ENCODE peak calls at places on chromosomes 13 and 19, in eight cellular contexts. K is psoas muscle; C is dorsolateral prefrontal cortex; F is A549; E is bronchial epithelial cell; J is Calu3; V is CD8-positive, alpha-beta T cell; U is RWPE1. D is an unnamed sample.

GRCh38 chr13:65926750-65927171 is 1303.4 kb downstream of the PCDH9 start:
- DNase-seq in F (peak; percentile 0), K (peak; percentile 28), U (no peak), E (no peak), J (no peak), C (no peak), V (no peak), D (no peak)

GRCh38 chr13:98279473-98280175 is 102.6 kb upstream of the RNF113B start:
- DNase-seq in K (no peak), E (peak; percentile 45), V (no peak), U (no peak), C (no peak), J (no peak), F (no peak), D (no peak)

GRCh38 chr19:16153582-16154336 is 10.3 kb downstream of the HSH2D start:
- DNase-seq in J (no peak), V (no peak), F (no peak), U (no peak), K (no peak), E (no peak), C (no peak), D (no peak)

GRCh38 chr19:12913871-12914690 is 5.0 kb downstream of the SYCE2 start:
- DNase-seq in F (no peak), U (no peak), K (no peak), V (peak; percentile 44), C (no peak), E (no peak), J (no peak), D (no peak)

GRCh38 chr19:11422163-11423068 is 3.3 kb upstream of the RGL3 start:
- DNase-seq in U (peak; percentile 94), F (peak; percentile 60), V (peak; percentile 47), K (peak; percentile 86), J (peak; percentile 79), E (peak; percentile 85), C (no peak), D (no peak)

GRCh38 chr13:75769141-75769905 is 133.2 kb downstream of the LMO7 start:
- DNase-seq in K (no peak), U (no peak), F (no peak), E (no peak), C (no peak), V (no peak), J (no peak), D (no peak)

GRCh38 chr13:51760592-51760991 is 43.4 kb downstream of the DHRS12 start:
- DNase-seq in V (no peak), K (no peak), E (no peak), C (peak; percentile 83), U (no peak), J (no peak), F (no peak), D (peak; percentile 38)

GRCh38 chr13:35164324-35164932 is 222.4 kb downstream of the NBEA start:
- DNase-seq in C (no peak), V (no peak), E (peak; percentile 50), J (no peak), U (peak; percentile 18), F (peak; percentile 2), K (no peak), D (no peak)

GRCh38 chr13:41554626-41555386 is 97.5 kb downstream of the RGCC start:
- DNase-seq in U (no peak), K (no peak), V (no peak), F (no peak), J (no peak), C (no peak), E (no peak), D (no peak)

GRCh38 chr19:35030257-35031071 is at the start of gene SCN1B:
- DNase-seq in E (peak; percentile 30), V (peak; percentile 38), J (peak; percentile 85), K (peak; percentile 92), F (peak; percentile 91), C (no peak), U (peak; percentile 77), D (peak; percentile 76)

GRCh38 chr19:50250450-50251136 is 47.2 kb downstream of the MYH14 start:
- DNase-seq in E (no peak), V (no peak), C (no peak), K (no peak), U (no peak), F (no peak), J (no peak), D (no peak)

GRCh38 chr19:50255115-50255514 is 51.7 kb downstream of the MYH14 start:
- DNase-seq in E (no peak), K (no peak), J (no peak), C (no peak), F (no peak), U (no peak), V (no peak), D (no peak)

GRCh38 chr19:50252887-50253268 is 49.5 kb downstream of the MYH14 start:
- DNase-seq in E (no peak), C (no peak), V (no peak), K (no peak), U (no peak), F (no peak), J (no peak), D (no peak)

GRCh38 chr19:50249636-50250035 is 46.2 kb downstream of the MYH14 start:
- DNase-seq in K (no peak), C (no peak), U (no peak), J (no peak), E (no peak), F (no peak), V (no peak), D (no peak)

DNA sequence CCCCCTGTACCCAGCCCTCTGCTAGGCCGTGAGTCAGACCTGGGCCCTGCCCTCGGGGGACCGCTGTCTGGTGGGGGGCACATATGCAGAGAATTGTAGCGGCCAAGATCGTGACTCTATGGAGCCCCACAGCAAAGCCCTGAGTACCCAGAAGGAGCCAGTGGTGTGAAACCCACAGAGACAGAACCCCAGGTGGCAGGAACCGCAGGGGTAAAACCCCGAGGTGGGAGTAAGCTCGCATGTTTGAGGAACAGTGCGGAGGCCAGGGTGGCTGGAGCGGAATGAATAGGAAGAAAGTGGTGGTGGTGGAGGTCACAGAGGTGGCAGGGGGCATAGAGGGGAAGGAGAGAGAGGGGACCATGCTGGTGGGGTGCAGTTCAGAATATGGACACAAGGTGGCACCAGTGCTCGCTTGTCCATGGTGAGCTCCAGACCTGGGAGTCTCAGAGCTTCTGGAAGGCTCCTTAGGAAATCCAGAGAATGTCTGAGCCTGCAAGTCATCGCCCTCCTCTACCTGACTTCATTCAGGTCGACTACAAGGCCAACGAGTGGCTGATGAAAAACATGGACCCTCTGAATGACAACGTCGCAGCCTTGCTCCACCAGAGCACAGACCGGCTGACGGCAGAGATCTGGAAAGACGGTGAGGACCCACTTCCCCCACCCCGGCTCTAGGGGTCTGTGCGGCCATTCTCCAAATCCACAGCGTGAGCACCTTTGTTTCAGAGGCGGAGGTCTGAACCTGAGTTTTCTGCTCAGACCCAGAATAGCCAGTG is 48.9 kb downstream of the MYH14 start:
- DNase-seq in F (no peak), V (no peak), K (no peak), U (no peak), J (peak; percentile 21), E (no peak), C (no peak), D (no peak)
- TF ChIP-seq CTCF in F (peak; percentile 33), V (peak; percentile 46), K (peak; percentile 50), U (peak; percentile 54), J (peak; percentile 79), E (peak; percentile 50), C (peak; percentile 64), D (peak; percentile 42)

DNA sequence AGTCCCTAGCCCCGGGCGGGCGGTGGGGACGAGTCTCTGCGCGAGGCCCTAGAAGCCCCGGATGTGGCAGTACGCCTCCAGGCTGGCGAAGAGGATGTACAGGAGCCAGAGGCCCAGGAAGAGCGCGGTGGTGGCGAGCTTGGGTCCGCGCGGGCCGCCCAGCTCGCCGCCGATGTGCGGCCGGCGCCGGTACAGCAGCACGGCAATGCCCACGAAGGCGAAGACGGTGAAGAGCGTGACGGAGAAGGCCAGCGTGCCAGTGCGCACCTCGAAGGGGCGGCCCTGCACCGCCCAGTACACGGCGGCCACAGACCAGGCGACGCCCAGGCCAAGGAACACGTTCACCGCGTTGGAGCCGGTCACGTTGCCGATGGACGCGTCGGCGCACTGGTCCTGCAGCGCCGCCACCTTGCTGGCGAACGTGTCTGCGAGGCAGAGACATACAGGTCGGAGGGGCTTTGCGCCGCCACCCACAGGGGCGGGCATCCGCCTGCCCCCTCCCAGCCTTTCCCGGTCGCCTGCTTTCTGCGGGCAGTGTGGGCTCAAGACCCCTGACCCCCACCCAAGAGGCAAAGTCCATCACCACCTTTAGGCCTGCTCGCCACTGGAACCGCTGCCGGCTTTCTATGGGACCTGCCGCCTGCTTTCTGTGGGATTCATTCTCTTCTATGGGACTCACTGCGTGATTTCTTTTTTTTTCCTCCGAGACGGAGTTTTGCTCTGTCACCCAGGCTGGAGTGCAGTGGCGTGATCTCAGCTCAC is 10.9 kb upstream of the MEIS3 start:
- DNase-seq in V (no peak), E (peak; percentile 44), U (no peak), J (peak; percentile 30), F (no peak), K (no peak), C (no peak), D (no peak)
- TF ChIP-seq CTCF in V (no peak), E (peak; percentile 40), U (peak; percentile 24), J (peak; percentile 36), F (no peak), K (no peak), C (no peak), D (no peak)

GRCh38 chr13:91813255-91813654 is 414.8 kb downstream of the GPC5 start:
- DNase-seq in V (no peak), J (no peak), K (no peak), E (no peak), C (no peak), F (no peak), U (no peak), D (no peak)

DNA sequence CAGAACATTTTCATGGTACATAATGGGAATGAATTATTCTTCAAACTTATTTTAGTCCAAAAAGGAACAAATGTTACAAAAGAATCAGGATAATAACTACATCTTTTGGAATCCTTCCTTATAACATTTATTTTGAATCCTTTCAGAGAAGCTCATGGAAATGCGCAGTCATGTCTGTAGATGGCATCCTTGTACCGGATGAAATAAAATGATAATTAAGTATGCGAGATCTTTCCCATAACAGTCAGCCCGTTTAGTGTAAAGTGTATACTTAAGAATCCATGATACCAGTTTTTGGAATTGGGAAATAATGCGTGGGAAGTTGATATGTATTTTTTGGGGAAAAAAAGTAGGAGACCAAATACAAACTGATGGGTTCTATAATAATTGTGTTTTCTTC is 418.8 kb downstream of the GPC5 start:
- DNase-seq in U (no peak), C (no peak), V (no peak), J (no peak), K (no peak), F (no peak), E (no peak), D (no peak)
- TF ChIP-seq CTCF in U (no peak), C (peak; percentile 58), V (no peak), J (no peak), K (peak; percentile 13), F (no peak), E (no peak), D (peak; percentile 74)

DNA sequence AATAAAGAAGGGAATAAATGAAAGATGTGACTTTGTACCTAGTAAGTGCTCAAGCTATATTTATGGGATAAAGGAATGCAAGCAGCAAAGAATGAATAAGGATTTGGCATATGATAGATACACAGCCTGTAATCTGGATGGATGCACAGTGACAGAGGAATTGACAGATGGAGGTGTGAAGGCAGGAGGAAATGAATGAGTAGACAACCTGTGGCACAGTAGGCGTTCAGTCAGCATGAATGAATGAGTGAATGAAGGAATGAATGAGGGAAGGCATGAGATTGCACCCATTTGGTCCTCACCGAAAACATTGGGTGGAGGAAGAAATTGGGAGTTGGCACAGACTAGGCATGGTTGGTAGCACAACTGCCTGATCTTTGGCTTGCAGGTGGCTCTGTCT is 4.8 kb upstream of the PSMD8 start:
- DNase-seq in E (no peak), V (no peak), K (no peak), C (no peak), J (no peak), F (no peak), U (no peak), D (no peak)
- TF ChIP-seq CTCF in E (no peak), V (no peak), K (no peak), C (no peak), J (no peak), F (no peak), U (no peak), D (no peak)